ENCODE peak calls at places on chromosomes 16 and 17, in five cellular contexts. One of them, this sample, is unnamed. For H3K9me3, the result is how much of the 10 kb centered on the place peaks cover.

GRCh38 chr16:86011532-86011931 is 112.6 kb downstream of the IRF8 start:
- DNase-seq in psoas muscle: no peak
- DNase-seq in cardiac muscle cell: no peak
- DNase-seq in T-helper 17 cell: no peak
- DNase-seq in lower lobe of right lung: no peak
- DNase-seq in this sample: no peak

GRCh38 chr17:74201250-74201649 is 2.2 kb upstream of the RPL38 start:
- DNase-seq in lower lobe of right lung: no peak
- DNase-seq in cardiac muscle cell: peak
- DNase-seq in T-helper 17 cell: no peak
- DNase-seq in psoas muscle: no peak
- DNase-seq in this sample: no peak

GRCh38 chr17:17971431-17972125 is 622 bp downstream of the TOM1L2 start:
- DNase-seq in lower lobe of right lung: peak
- DNase-seq in cardiac muscle cell: peak
- DNase-seq in psoas muscle: peak
- DNase-seq in T-helper 17 cell: no peak
- DNase-seq in this sample: no peak

GRCh38 chr17:18225562-18226283 is at the start of gene LLGL1:
- DNase-seq in cardiac muscle cell: peak
- DNase-seq in psoas muscle: no peak
- DNase-seq in lower lobe of right lung: no peak
- DNase-seq in T-helper 17 cell: no peak
- DNase-seq in this sample: no peak

GRCh38 chr16:80738521-80738920 is 65.9 kb downstream of the CDYL2 start:
- DNase-seq in cardiac muscle cell: no peak
- DNase-seq in psoas muscle: no peak
- DNase-seq in lower lobe of right lung: no peak
- DNase-seq in T-helper 17 cell: no peak
- DNase-seq in this sample: no peak

GRCh38 chr17:933168-934083 is 46.1 kb downstream of the NXN start:
- DNase-seq in T-helper 17 cell: no peak
- DNase-seq in psoas muscle: peak
- DNase-seq in cardiac muscle cell: peak
- DNase-seq in lower lobe of right lung: peak
- DNase-seq in this sample: peak

GRCh38 chr16:3999890-4000325 is 116.3 kb downstream of the ADCY9 start:
- DNase-seq in T-helper 17 cell: no peak
- DNase-seq in psoas muscle: no peak
- DNase-seq in lower lobe of right lung: no peak
- DNase-seq in cardiac muscle cell: peak
- DNase-seq in this sample: no peak

GRCh38 chr16:424033-424622 is 1.3 kb upstream of the RAB11FIP3 start:
- DNase-seq in lower lobe of right lung: no peak
- DNase-seq in T-helper 17 cell: no peak
- DNase-seq in cardiac muscle cell: peak
- DNase-seq in psoas muscle: peak
- DNase-seq in this sample: peak

GRCh38 chr16:17578921-17579876 is 108.4 kb upstream of the XYLT1 start:
- DNase-seq in cardiac muscle cell: peak
- DNase-seq in T-helper 17 cell: peak
- DNase-seq in psoas muscle: no peak
- DNase-seq in lower lobe of right lung: no peak
- DNase-seq in this sample: peak

GRCh38 chr17:20992416-20992815 is 50.4 kb downstream of the USP22 start:
- DNase-seq in psoas muscle: peak
- DNase-seq in T-helper 17 cell: no peak
- DNase-seq in cardiac muscle cell: no peak
- DNase-seq in lower lobe of right lung: no peak
- DNase-seq in this sample: no peak

GRCh38 chr17:74691151-74691550 is 21.6 kb downstream of the CD300LF start:
- DNase-seq in lower lobe of right lung: no peak
- DNase-seq in cardiac muscle cell: no peak
- DNase-seq in psoas muscle: no peak
- DNase-seq in T-helper 17 cell: no peak
- DNase-seq in this sample: no peak

GRCh38 chr17:50130778-50131317 is 888 bp upstream of the SAMD14 start:
- DNase-seq in cardiac muscle cell: no peak
- DNase-seq in lower lobe of right lung: no peak
- DNase-seq in psoas muscle: peak
- DNase-seq in T-helper 17 cell: no peak
- DNase-seq in this sample: no peak

DNA sequence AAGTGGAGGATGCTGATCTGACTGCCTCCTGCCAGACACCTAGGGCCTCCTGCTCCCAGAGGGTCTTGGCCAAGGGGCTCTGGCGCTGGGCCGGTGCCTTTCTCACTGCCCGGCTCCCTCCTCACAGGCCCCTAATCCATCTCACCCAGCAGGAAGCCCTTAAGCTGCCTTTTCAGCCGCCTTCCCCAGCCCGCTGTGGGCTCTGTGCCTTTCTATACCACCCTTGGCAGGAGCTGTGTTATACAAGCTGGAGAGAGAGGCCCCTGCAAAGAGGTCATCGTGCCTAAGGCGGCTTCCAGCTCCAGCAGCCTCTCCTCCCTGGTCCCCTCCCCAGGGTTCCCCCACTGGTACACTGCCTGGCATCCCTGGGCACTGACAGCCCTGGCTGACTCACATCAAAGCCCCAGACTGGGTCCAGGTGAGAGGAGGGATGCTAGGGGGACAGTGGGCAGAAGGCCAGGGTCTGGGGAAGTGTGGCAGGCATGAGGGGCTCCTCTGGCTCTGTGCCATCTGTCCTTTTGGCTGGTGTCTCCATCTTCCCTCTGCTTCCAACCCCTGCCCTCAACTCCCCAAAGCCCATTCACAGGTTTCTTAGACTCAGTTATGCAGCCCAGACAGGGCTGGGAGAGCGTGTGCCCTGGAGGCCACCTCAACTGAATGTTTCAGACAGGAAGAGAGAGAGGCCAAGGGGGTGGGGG is 15.3 kb upstream of the FZD2 start:
- DNase-seq in cardiac muscle cell: no peak
- DNase-seq in lower lobe of right lung: no peak
- DNase-seq in T-helper 17 cell: no peak
- DNase-seq in psoas muscle: no peak
- DNase-seq in this sample: no peak
- H3K9me3 ChIP-seq in cardiac muscle cell: under half
- H3K9me3 ChIP-seq in lower lobe of right lung: under half
- H3K9me3 ChIP-seq in T-helper 17 cell: under half
- H3K9me3 ChIP-seq in psoas muscle: under half
- H3K9me3 ChIP-seq in this sample: under half

GRCh38 chr17:56679148-56679766 is 85.8 kb downstream of the NOG start:
- DNase-seq in psoas muscle: peak
- DNase-seq in cardiac muscle cell: peak
- DNase-seq in lower lobe of right lung: no peak
- DNase-seq in T-helper 17 cell: no peak
- DNase-seq in this sample: no peak

GRCh38 chr17:56678249-56679144 is 85.0 kb downstream of the NOG start:
- DNase-seq in psoas muscle: no peak
- DNase-seq in lower lobe of right lung: no peak
- DNase-seq in T-helper 17 cell: no peak
- DNase-seq in cardiac muscle cell: no peak
- DNase-seq in this sample: no peak

GRCh38 chr17:56676807-56677206 is 83.3 kb downstream of the NOG start:
- DNase-seq in cardiac muscle cell: no peak
- DNase-seq in lower lobe of right lung: no peak
- DNase-seq in psoas muscle: no peak
- DNase-seq in T-helper 17 cell: no peak
- DNase-seq in this sample: no peak

GRCh38 chr17:56674401-56674925 is 81.0 kb downstream of the NOG start:
- DNase-seq in cardiac muscle cell: no peak
- DNase-seq in psoas muscle: no peak
- DNase-seq in T-helper 17 cell: no peak
- DNase-seq in lower lobe of right lung: no peak
- DNase-seq in this sample: no peak

GRCh38 chr17:56675876-56676660 is 82.6 kb downstream of the NOG start:
- DNase-seq in cardiac muscle cell: no peak
- DNase-seq in psoas muscle: no peak
- DNase-seq in T-helper 17 cell: no peak
- DNase-seq in lower lobe of right lung: no peak
- DNase-seq in this sample: no peak
- H3K9me3 ChIP-seq in cardiac muscle cell: under half
- H3K9me3 ChIP-seq in psoas muscle: under half
- H3K9me3 ChIP-seq in T-helper 17 cell: under half
- H3K9me3 ChIP-seq in lower lobe of right lung: under half
- H3K9me3 ChIP-seq in this sample: under half

GRCh38 chr17:8961861-8962260 is 3.6 kb downstream of the PIK3R5 start:
- DNase-seq in lower lobe of right lung: no peak
- DNase-seq in psoas muscle: no peak
- DNase-seq in T-helper 17 cell: no peak
- DNase-seq in cardiac muscle cell: no peak
- DNase-seq in this sample: no peak
- H3K9me3 ChIP-seq in lower lobe of right lung: under half
- H3K9me3 ChIP-seq in psoas muscle: under half
- H3K9me3 ChIP-seq in T-helper 17 cell: under half
- H3K9me3 ChIP-seq in cardiac muscle cell: under half
- H3K9me3 ChIP-seq in this sample: under half

DNA sequence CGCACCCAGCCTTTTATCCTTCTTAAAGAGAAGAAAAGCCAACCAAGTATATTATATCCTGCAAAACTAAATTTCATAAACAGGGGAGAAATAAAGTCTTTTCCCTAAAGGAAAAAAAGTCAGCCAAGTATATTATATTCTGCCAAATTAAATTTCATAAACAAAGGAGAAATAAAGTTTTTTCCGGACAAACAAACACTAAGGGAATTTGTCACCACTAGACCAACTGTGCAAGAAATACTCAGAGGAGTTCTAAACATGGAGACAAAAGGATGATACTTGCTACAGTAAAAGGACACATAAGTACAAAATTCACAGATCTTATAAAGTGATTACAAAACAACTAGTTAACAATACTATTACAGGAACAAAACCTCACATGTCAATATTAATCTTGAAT is 14.4 kb upstream of the CCL18 start:
- DNase-seq in psoas muscle: no peak
- DNase-seq in T-helper 17 cell: no peak
- DNase-seq in lower lobe of right lung: no peak
- DNase-seq in cardiac muscle cell: no peak
- DNase-seq in this sample: no peak
- H3K9me3 ChIP-seq in psoas muscle: under half
- H3K9me3 ChIP-seq in T-helper 17 cell: under half
- H3K9me3 ChIP-seq in lower lobe of right lung: under half
- H3K9me3 ChIP-seq in cardiac muscle cell: under half
- H3K9me3 ChIP-seq in this sample: under half

GRCh38 chr16:89233678-89234490 is 16.4 kb downstream of the ZNF778 start:
- DNase-seq in cardiac muscle cell: no peak
- DNase-seq in lower lobe of right lung: no peak
- DNase-seq in T-helper 17 cell: no peak
- DNase-seq in psoas muscle: no peak
- DNase-seq in this sample: no peak

GRCh38 chr16:89224665-89225064 is 7.2 kb downstream of the ZNF778 start:
- DNase-seq in T-helper 17 cell: no peak
- DNase-seq in lower lobe of right lung: no peak
- DNase-seq in cardiac muscle cell: no peak
- DNase-seq in psoas muscle: no peak
- DNase-seq in this sample: no peak

GRCh38 chr16:89232107-89232506 is 14.6 kb downstream of the ZNF778 start:
- DNase-seq in psoas muscle: no peak
- DNase-seq in cardiac muscle cell: no peak
- DNase-seq in lower lobe of right lung: no peak
- DNase-seq in T-helper 17 cell: no peak
- DNase-seq in this sample: no peak

DNA sequence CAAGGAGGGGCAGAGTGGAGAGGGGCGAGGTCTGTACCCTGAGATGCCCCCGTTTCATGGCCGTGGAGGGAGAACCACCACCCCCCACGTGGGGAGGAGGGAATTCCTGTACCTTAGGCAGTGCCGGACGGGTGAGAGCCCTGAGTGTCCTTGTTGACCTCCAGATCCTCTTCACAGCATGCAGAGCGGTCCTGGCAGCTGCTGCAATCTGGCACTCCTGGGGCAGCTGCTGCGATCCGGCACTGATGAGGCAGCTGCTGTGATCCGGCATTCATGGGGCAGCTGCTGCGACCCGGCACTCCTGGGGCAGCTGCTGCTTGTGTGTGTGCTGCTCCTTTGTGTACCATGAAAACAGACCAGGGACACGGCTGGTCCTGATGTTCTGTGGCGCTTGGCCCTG is 12.7 kb downstream of the ZNF778 start:
- DNase-seq in T-helper 17 cell: no peak
- DNase-seq in lower lobe of right lung: no peak
- DNase-seq in psoas muscle: peak
- DNase-seq in cardiac muscle cell: no peak
- DNase-seq in this sample: no peak
- H3K9me3 ChIP-seq in T-helper 17 cell: under half
- H3K9me3 ChIP-seq in lower lobe of right lung: under half
- H3K9me3 ChIP-seq in psoas muscle: under half
- H3K9me3 ChIP-seq in cardiac muscle cell: under half
- H3K9me3 ChIP-seq in this sample: under half

DNA sequence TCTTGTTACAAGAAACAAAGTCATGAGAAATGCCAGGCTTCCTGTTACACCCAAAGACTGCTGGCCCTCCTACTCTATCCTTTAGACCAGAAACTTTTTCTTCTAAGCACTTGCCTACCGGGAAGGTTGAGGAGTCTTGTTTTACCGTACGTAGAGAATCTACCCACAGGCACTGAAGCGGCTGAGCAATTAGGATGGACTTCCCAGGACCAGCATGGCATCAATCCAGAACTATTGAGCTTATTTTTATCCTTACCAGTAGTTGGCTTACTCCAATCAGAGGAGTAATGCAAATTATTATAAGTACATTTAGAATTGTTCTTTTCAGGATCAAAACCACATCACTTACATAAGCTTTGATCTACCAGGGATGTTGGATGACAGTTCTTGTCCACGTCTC is 25.6 kb downstream of the CEP95 start:
- DNase-seq in lower lobe of right lung: no peak
- DNase-seq in psoas muscle: no peak
- DNase-seq in cardiac muscle cell: no peak
- DNase-seq in T-helper 17 cell: no peak
- DNase-seq in this sample: no peak
- H3K9me3 ChIP-seq in lower lobe of right lung: under half
- H3K9me3 ChIP-seq in psoas muscle: under half
- H3K9me3 ChIP-seq in cardiac muscle cell: under half
- H3K9me3 ChIP-seq in T-helper 17 cell: under half
- H3K9me3 ChIP-seq in this sample: under half

DNA sequence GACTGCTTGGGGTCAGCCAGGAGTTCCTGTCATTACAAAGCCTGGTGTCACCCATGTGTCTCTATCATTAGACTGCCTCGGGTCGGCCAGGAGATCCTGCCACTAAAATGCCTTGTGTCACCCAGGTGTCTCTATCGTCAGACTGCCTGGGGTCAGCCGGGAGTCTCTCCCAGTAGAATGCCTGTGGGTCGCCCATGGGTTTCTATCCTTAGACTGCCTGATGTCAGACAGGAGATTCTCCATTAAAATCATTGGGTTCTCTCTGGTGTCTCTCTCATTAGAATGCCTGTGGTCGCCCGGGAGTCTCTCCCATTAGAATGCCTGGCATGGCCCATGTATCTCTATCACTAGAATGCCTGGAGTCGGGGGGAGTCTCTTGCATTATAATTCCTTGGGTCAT is 2231.0 kb downstream of the TP53TG3F start:
- DNase-seq in cardiac muscle cell: no peak
- DNase-seq in psoas muscle: no peak
- DNase-seq in T-helper 17 cell: no peak
- DNase-seq in lower lobe of right lung: no peak
- DNase-seq in this sample: no peak
- H3K9me3 ChIP-seq in cardiac muscle cell: under half
- H3K9me3 ChIP-seq in psoas muscle: under half
- H3K9me3 ChIP-seq in T-helper 17 cell: under half
- H3K9me3 ChIP-seq in lower lobe of right lung: under half
- H3K9me3 ChIP-seq in this sample: half or more

GRCh38 chr17:53344778-53345177 is 477.9 kb upstream of the KIF2B start:
- DNase-seq in cardiac muscle cell: no peak
- DNase-seq in psoas muscle: no peak
- DNase-seq in lower lobe of right lung: no peak
- DNase-seq in T-helper 17 cell: no peak
- DNase-seq in this sample: no peak
- H3K9me3 ChIP-seq in cardiac muscle cell: under half
- H3K9me3 ChIP-seq in psoas muscle: under half
- H3K9me3 ChIP-seq in lower lobe of right lung: under half
- H3K9me3 ChIP-seq in T-helper 17 cell: under half
- H3K9me3 ChIP-seq in this sample: under half

This sample was measured in AG04450.